ENCODE peak calls at places on chromosomes 7 and 10, in five cellular contexts. V is tibial nerve; X is adrenal gland; J is upper lobe of left lung; K is CD8-positive, alpha-beta memory T cell. F is an unnamed sample.

GRCh38 chr7:157122800-157123495 is 15.8 kb upstream of the UBE3C start:
- DNase-seq in V (no peak), J (no peak), X (no peak), K (no peak), F (no peak)

GRCh38 chr7:33807779-33808482 is 97.4 kb upstream of the BMPER start:
- DNase-seq in V (no peak), X (no peak), K (no peak), J (no peak), F (no peak)

GRCh38 chr10:58775960-58776574 is 263.4 kb downstream of the BICC1 start:
- DNase-seq in X (no peak), J (no peak), V (no peak), K (no peak), F (no peak)

GRCh38 chr7:18345641-18346234 is 149.8 kb upstream of the HDAC9 start:
- DNase-seq in X (peak; percentile 41), K (no peak), J (no peak), V (no peak), F (no peak)

GRCh38 chr7:23710000-23710399 is at the start of gene STK31:
- DNase-seq in V (no peak), K (no peak), X (no peak), J (no peak), F (no peak)

GRCh38 chr10:13613519-13613918 is 26.8 kb downstream of the PRPF18 start:
- DNase-seq in V (no peak), X (no peak), J (no peak), K (no peak), F (no peak)

GRCh38 chr7:38189256-38189938 is 11.4 kb downstream of the STARD3NL start:
- DNase-seq in K (no peak), X (no peak), J (no peak), V (no peak), F (no peak)

GRCh38 chr7:137940656-137941518 is 61.0 kb downstream of the CREB3L2 start:
- DNase-seq in K (no peak), J (no peak), X (no peak), V (no peak), F (no peak)

GRCh38 chr7:41656357-41656756 is 46.5 kb downstream of the INHBA start:
- DNase-seq in K (no peak), V (no peak), X (no peak), J (no peak), F (no peak)

GRCh38 chr10:130339091-130339490 is 202.9 kb downstream of the GLRX3 start:
- DNase-seq in K (no peak), J (no peak), V (no peak), X (no peak), F (no peak)

GRCh38 chr7:131197920-131198610 is 129.6 kb upstream of the MKLN1 start:
- DNase-seq in J (no peak), V (no peak), X (no peak), K (no peak), F (no peak)

GRCh38 chr10:110363572-110364411 is 59.1 kb upstream of the SMNDC1 start:
- DNase-seq in K (no peak), V (no peak), X (no peak), J (no peak), F (peak; percentile 11)

GRCh38 chr10:78600740-78601139 is 468.0 kb upstream of the ZMIZ1 start:
- DNase-seq in K (no peak), X (no peak), J (no peak), V (no peak), F (no peak)

GRCh38 chr10:112678987-112679386 is 232.0 kb downstream of the VTI1A start:
- DNase-seq in J (no peak), V (no peak), X (no peak), K (no peak), F (no peak)

GRCh38 chr10:97534746-97535367 is 36.1 kb downstream of the UBTD1 start:
- DNase-seq in X (peak; percentile 44), V (no peak), K (no peak), J (peak; percentile 36), F (no peak)

GRCh38 chr10:89900554-89900953 is 199.2 kb downstream of the KIF20B start:
- DNase-seq in V (no peak), J (no peak), K (no peak), X (no peak), F (no peak)

GRCh38 chr7:80858141-80858903 is 60.5 kb downstream of the SEMA3C start:
- DNase-seq in J (no peak), K (no peak), V (no peak), X (no peak), F (no peak)

GRCh38 chr10:75143353-75143752 is 31.9 kb downstream of the SAMD8 start:
- DNase-seq in V (no peak), J (no peak), K (no peak), X (no peak), F (no peak)

GRCh38 chr10:21978191-21978862 is 25.2 kb downstream of the DNAJC1 start:
- DNase-seq in X (no peak), V (no peak), K (no peak), J (no peak), F (no peak)

GRCh38 chr7:12709731-12710502 is 22.5 kb downstream of the ARL4A start:
- DNase-seq in V (no peak), J (no peak), K (no peak), X (no peak), F (no peak)

GRCh38 chr7:24476227-24476626 is 97.0 kb upstream of the PALS2 start:
- DNase-seq in K (no peak), J (no peak), X (no peak), V (no peak), F (no peak)

GRCh38 chr7:85074016-85074415 is 112.8 kb downstream of the SEMA3D start:
- DNase-seq in K (no peak), X (no peak), V (no peak), J (no peak), F (no peak)

GRCh38 chr7:100827330-100828226 is at the start of gene EPHB4:
- DNase-seq in V (no peak), J (peak; percentile 88), K (no peak), X (peak; percentile 93), F (no peak)

GRCh38 chr7:123522061-123522460 is 12.3 kb downstream of the IQUB start:
- DNase-seq in V (no peak), X (no peak), J (no peak), K (no peak), F (no peak)

GRCh38 chr7:158447206-158448171 is 140.1 kb downstream of the PTPRN2 start:
- DNase-seq in J (no peak), V (no peak), X (no peak), K (no peak), F (no peak)

GRCh38 chr10:14327535-14327934 is 3.2 kb downstream of the FRMD4A start:
- DNase-seq in X (no peak), V (no peak), K (no peak), J (no peak), F (no peak)

GRCh38 chr7:41698726-41699125 is 4.2 kb downstream of the INHBA start:
- DNase-seq in K (no peak), X (no peak), V (no peak), J (no peak), F (no peak)

GRCh38 chr7:94975316-94975715 is 67.9 kb downstream of the PPP1R9A start:
- DNase-seq in V (no peak), J (no peak), X (no peak), K (no peak), F (no peak)

GRCh38 chr10:86285136-86285790 is 81.3 kb downstream of the GRID1 start:
- DNase-seq in V (no peak), K (no peak), J (no peak), X (no peak), F (no peak)

GRCh38 chr7:102254521-102254920 is 32.1 kb upstream of the SH2B2 start:
- DNase-seq in K (no peak), X (no peak), V (no peak), J (no peak), F (no peak)

DNA sequence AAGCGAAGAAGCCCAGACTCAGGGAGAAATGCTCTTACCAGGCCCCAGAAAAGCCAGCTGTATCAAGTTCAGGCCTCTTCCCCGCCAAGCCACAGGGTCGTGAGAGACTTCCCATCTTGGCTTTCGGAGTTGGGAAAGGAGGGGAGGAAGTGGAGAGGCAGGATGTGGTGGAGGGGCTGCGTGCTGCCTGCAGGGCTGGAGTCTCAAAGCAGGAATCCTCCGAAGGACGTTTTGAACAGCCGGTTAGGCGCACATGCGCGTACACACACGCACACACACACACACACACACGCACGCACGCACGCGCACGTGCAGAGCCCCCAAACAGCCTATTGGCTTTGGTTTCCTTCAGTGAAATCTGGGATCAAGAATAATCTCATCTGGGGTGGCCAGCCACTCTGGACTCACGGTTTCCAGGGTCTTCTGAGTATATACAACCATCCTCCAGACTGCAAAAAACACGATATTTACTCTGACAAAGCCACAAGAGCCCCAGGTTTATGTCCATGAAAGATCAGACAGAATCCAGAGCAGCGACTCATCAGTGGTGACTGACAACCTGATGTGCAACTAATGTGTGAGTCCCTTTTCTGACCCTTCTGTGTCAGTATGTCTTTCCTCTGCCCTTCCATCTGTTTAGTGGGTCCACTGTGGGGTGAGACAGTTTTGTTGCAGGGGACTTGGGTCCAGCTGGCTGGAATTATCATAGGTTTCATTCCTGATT is 115.0 kb upstream of the ZNF438 start:
- DNase-seq in V (no peak), J (no peak), X (peak; percentile 25), K (no peak), F (no peak)
- H3K4me3 ChIP-seq in V (no peak overlapping the region), J (no peak overlapping the region), X (no peak overlapping the region), K (no peak overlapping the region), F (no peak overlapping the region)

GRCh38 chr10:133286366-133286765 is 9.7 kb upstream of the ADAM8 start:
- DNase-seq in J (no peak), V (no peak), X (no peak), K (no peak), F (no peak)
- H3K36me3 ChIP-seq in J (peaks cover 95% of the 10 kb centered on the region), V (peaks cover 4% of the 10 kb centered on the region), X (peaks cover 94% of the 10 kb centered on the region), K (peaks cover 11% of the 10 kb centered on the region), F (peaks cover 79% of the 10 kb centered on the region)

GRCh38 chr10:63576501-63576900 is 55.3 kb downstream of the REEP3 start:
- DNase-seq in K (no peak), J (no peak), X (no peak), V (no peak), F (no peak)
- H3K4me1 ChIP-seq in K (peaks cover 15% of the 10 kb centered on the region), J (peaks cover 25% of the 10 kb centered on the region), X (peaks cover 15% of the 10 kb centered on the region), V (peaks cover 19% of the 10 kb centered on the region), F (peaks cover 13% of the 10 kb centered on the region)

DNA sequence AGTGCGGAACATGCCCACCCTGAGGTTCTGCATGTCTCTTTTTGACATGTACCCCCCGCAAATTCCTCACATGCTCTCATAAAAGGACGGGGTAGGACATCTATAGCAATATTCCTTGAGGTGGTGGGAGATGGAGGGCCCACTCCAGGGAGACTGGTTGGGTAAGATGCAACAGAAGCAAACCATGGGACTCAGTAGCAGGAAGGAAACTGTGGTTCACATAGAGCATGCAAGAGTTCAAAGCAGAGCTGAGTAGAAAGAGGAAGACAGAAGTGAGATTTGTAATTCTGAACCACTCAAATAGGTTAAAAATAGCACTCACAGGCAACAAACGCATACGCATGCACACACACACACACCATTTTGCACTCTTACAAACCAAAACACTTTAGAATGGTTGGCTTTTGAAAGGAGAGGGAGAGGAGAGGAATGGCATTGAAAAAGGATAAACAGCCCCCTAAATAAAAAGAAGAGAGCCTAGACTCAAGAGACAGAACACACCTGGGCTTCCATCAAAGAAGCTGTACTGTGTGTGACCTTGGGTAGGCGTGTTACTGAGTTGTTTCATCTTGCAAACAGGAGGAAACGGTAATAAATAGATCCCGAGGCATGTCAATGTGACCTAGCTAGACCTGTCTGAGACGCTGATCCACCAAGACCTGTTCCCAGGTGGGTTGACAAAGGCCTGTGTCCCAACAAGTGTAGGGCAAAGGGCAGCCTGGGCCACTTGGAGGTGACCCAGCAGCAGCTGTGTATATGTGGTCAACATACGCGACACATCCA is 77.6 kb upstream of the LRRC4 start:
- DNase-seq in V (no peak), X (no peak), K (no peak), J (no peak), F (no peak)
- H3K4me3 ChIP-seq in V (no peak overlapping the region), X (no peak overlapping the region), K (peak overlapping the region; percentile 28), J (no peak overlapping the region), F (peak overlapping the region; percentile 26)

F was measured in effector memory CD4-positive, alpha-beta T cell.